ENCODE peak calls at places on chromosome 1, in nine cellular contexts. Y, R, A, M, B, P, C, O and D are unnamed samples.

GRCh38 chr1:234746798-234747196 is 136.8 kb upstream of the IRF2BP2 start:
- DNase-seq in O (no peak), B (no peak), P (peak; percentile 41), A (no peak), M (no peak), C (no peak), Y (no peak), R (no peak), D (no peak)

GRCh38 chr1:84538599-84538998 is 32.2 kb upstream of the GNG5 start:
- DNase-seq in R (no peak), A (no peak), C (no peak), B (no peak), Y (no peak), P (no peak), O (no peak), M (no peak), D (no peak)

GRCh38 chr1:227759345-227760300 is 24.4 kb downstream of the SNAP47 start:
- DNase-seq in A (no peak), C (peak; percentile 97), Y (peak; percentile 98), M (no peak), O (no peak), R (peak; percentile 96), P (peak; percentile 83), B (no peak), D (peak; percentile 87)

GRCh38 chr1:93681549-93682412 is at the start of gene BCAR3:
- DNase-seq in O (no peak), P (no peak), M (peak; percentile 91), B (peak; percentile 60), A (peak; percentile 51), C (peak; percentile 80), R (peak; percentile 75), Y (peak; percentile 67), D (no peak)

GRCh38 chr1:3315991-3316943 is 138.2 kb upstream of the ARHGEF16 start:
- DNase-seq in C (no peak), O (no peak), P (no peak), Y (no peak), R (no peak), M (peak; percentile 3), B (no peak), A (no peak), D (no peak)

GRCh38 chr1:14855278-14855677 is 256.8 kb downstream of the KAZN start:
- DNase-seq in B (no peak), O (no peak), M (no peak), R (no peak), P (no peak), A (no peak), C (no peak), Y (no peak), D (no peak)

GRCh38 chr1:157496121-157496526 is 56.2 kb downstream of the FCRL5 start:
- DNase-seq in M (no peak), R (peak; percentile 56), O (no peak), C (peak; percentile 42), Y (peak; percentile 5), A (peak; percentile 40), P (peak; percentile 25), B (peak; percentile 65), D (peak; percentile 31)

GRCh38 chr1:10796029-10796944 is at the start of gene CASZ1:
- DNase-seq in R (peak; percentile 88), O (peak; percentile 13), A (peak; percentile 79), M (peak; percentile 89), C (peak; percentile 88), Y (peak; percentile 85), B (peak; percentile 77), P (peak; percentile 61), D (peak; percentile 61)

GRCh38 chr1:108831225-108831624 is 25.7 kb downstream of the AKNAD1 start:
- DNase-seq in A (no peak), P (no peak), M (no peak), Y (peak; percentile 65), C (peak; percentile 80), O (no peak), R (peak; percentile 93), B (no peak), D (no peak)

GRCh38 chr1:53783056-53783455 is 44.1 kb upstream of the GLIS1 start:
- DNase-seq in C (peak; percentile 23), P (no peak), M (no peak), R (peak; percentile 12), O (no peak), Y (no peak), A (no peak), B (no peak), D (no peak)

GRCh38 chr1:96076589-96076988 is 645.0 kb upstream of the PTBP2 start:
- DNase-seq in O (no peak), M (no peak), A (no peak), R (no peak), B (no peak), P (no peak), C (no peak), Y (no peak), D (no peak)

GRCh38 chr1:199931666-199932377 is 95.7 kb upstream of the NR5A2 start:
- DNase-seq in Y (no peak), O (no peak), R (peak; percentile 17), A (no peak), B (no peak), P (no peak), C (peak; percentile 53), M (no peak), D (no peak)

GRCh38 chr1:154962795-154963330 is 1.3 kb upstream of the PYGO2 start:
- DNase-seq in O (no peak), C (no peak), P (no peak), B (no peak), Y (no peak), A (no peak), R (no peak), M (no peak), D (no peak)

GRCh38 chr1:204128964-204129896 is 22.6 kb downstream of the ETNK2 start:
- DNase-seq in C (peak; percentile 69), O (no peak), B (peak; percentile 70), M (peak; percentile 95), P (peak; percentile 27), R (peak; percentile 73), Y (peak; percentile 30), A (peak; percentile 67), D (peak; percentile 45)

GRCh38 chr1:15191785-15192184 is 38.2 kb downstream of the TMEM51 start:
- DNase-seq in P (no peak), B (no peak), O (no peak), C (no peak), M (no peak), A (no peak), R (no peak), Y (no peak), D (no peak)

GRCh38 chr1:9626201-9626608 is 25.3 kb upstream of the PIK3CD start:
- DNase-seq in R (no peak), C (no peak), B (no peak), P (no peak), A (no peak), O (no peak), M (no peak), Y (no peak), D (no peak)

GRCh38 chr1:230537456-230537855 is 104.8 kb upstream of the COG2 start:
- DNase-seq in C (no peak), P (no peak), Y (no peak), M (no peak), O (no peak), B (no peak), A (no peak), R (no peak), D (peak; percentile 46)

GRCh38 chr1:25864434-25864833 is 5.2 kb upstream of the AUNIP start:
- DNase-seq in R (no peak), O (no peak), B (no peak), C (no peak), Y (no peak), P (no peak), M (no peak), A (no peak), D (no peak)

GRCh38 chr1:41431490-41432350 is 52.8 kb downstream of the EDN2 start:
- DNase-seq in M (no peak), O (no peak), C (no peak), B (no peak), Y (no peak), A (no peak), R (no peak), P (no peak), D (no peak)

GRCh38 chr1:243525085-243525487 is 269.2 kb downstream of the SDCCAG8 start:
- DNase-seq in Y (peak; percentile 89), R (peak; percentile 91), O (no peak), C (peak; percentile 79), A (no peak), B (no peak), M (no peak), P (peak; percentile 78), D (no peak)

GRCh38 chr1:50605186-50605875 is 182.1 kb upstream of the DMRTA2 start:
- DNase-seq in C (peak; percentile 54), O (no peak), B (no peak), P (peak; percentile 55), M (no peak), Y (peak; percentile 27), A (no peak), R (peak; percentile 59), D (peak; percentile 56)